ENCODE peak calls at places on chromosomes 2 and 18, in six cellular contexts. One of them, this sample, is unnamed.

GRCh38 chr2:150693556-150693955 is 206.1 kb upstream of the RND3 start:
- DNase-seq in H9: no peak
- DNase-seq in mucosa of descending colon: no peak
- DNase-seq in heart right ventricle: no peak
- DNase-seq in GM12865: no peak
- DNase-seq in uterus: no peak
- DNase-seq in this sample: no peak

GRCh38 chr18:8301427-8302172 is 307.6 kb upstream of the RAB12 start:
- DNase-seq in uterus: no peak
- DNase-seq in heart right ventricle: no peak
- DNase-seq in GM12865: no peak
- DNase-seq in mucosa of descending colon: no peak
- DNase-seq in H9: no peak
- DNase-seq in this sample: no peak

GRCh38 chr18:59878644-59879043 is 21.2 kb upstream of the PMAIP1 start:
- DNase-seq in GM12865: peak; percentile 61
- DNase-seq in heart right ventricle: no peak
- DNase-seq in H9: no peak
- DNase-seq in mucosa of descending colon: no peak
- DNase-seq in uterus: no peak
- DNase-seq in this sample: no peak

GRCh38 chr2:173215316-173215715 is 139.4 kb upstream of the CDCA7 start:
- DNase-seq in mucosa of descending colon: no peak
- DNase-seq in H9: no peak
- DNase-seq in uterus: no peak
- DNase-seq in GM12865: no peak
- DNase-seq in heart right ventricle: no peak
- DNase-seq in this sample: no peak

GRCh38 chr2:20879221-20879620 is 56.3 kb upstream of the LDAH start:
- DNase-seq in uterus: no peak
- DNase-seq in H9: no peak
- DNase-seq in GM12865: no peak
- DNase-seq in mucosa of descending colon: no peak
- DNase-seq in heart right ventricle: no peak
- DNase-seq in this sample: no peak

GRCh38 chr2:159124441-159124911 is 156.0 kb downstream of the TANC1 start:
- DNase-seq in GM12865: no peak
- DNase-seq in heart right ventricle: no peak
- DNase-seq in mucosa of descending colon: no peak
- DNase-seq in H9: no peak
- DNase-seq in uterus: peak; percentile 58
- DNase-seq in this sample: no peak

GRCh38 chr2:60882971-60883753 is 1.8 kb downstream of the REL start:
- DNase-seq in H9: no peak
- DNase-seq in GM12865: peak; percentile 78
- DNase-seq in mucosa of descending colon: peak; percentile 43
- DNase-seq in uterus: no peak
- DNase-seq in heart right ventricle: no peak
- DNase-seq in this sample: peak; percentile 23

GRCh38 chr18:37716106-37716708 is 150.6 kb upstream of the CELF4 start:
- DNase-seq in heart right ventricle: no peak
- DNase-seq in H9: no peak
- DNase-seq in GM12865: no peak
- DNase-seq in uterus: no peak
- DNase-seq in mucosa of descending colon: no peak
- DNase-seq in this sample: no peak

GRCh38 chr2:233064526-233065199 is 4.5 kb downstream of the INPP5D start:
- DNase-seq in mucosa of descending colon: no peak
- DNase-seq in heart right ventricle: no peak
- DNase-seq in H9: no peak
- DNase-seq in GM12865: no peak
- DNase-seq in uterus: no peak
- DNase-seq in this sample: no peak

GRCh38 chr2:172207916-172208315 is 105.2 kb upstream of the DLX2 start:
- DNase-seq in GM12865: no peak
- DNase-seq in mucosa of descending colon: no peak
- DNase-seq in uterus: no peak
- DNase-seq in heart right ventricle: no peak
- DNase-seq in H9: no peak
- DNase-seq in this sample: no peak

GRCh38 chr18:7567487-7568425 is 640 bp downstream of the PTPRM start:
- DNase-seq in uterus: peak; percentile 43
- DNase-seq in H9: peak; percentile 51
- DNase-seq in GM12865: no peak
- DNase-seq in mucosa of descending colon: peak; percentile 53
- DNase-seq in heart right ventricle: peak; percentile 43
- DNase-seq in this sample: peak; percentile 30

GRCh38 chr18:52442686-52443085 is 102.7 kb downstream of the DCC start:
- DNase-seq in heart right ventricle: no peak
- DNase-seq in mucosa of descending colon: no peak
- DNase-seq in H9: no peak
- DNase-seq in uterus: no peak
- DNase-seq in GM12865: no peak
- DNase-seq in this sample: no peak

GRCh38 chr2:39730685-39731302 is 48.3 kb downstream of the THUMPD2 start:
- DNase-seq in heart right ventricle: no peak
- DNase-seq in mucosa of descending colon: no peak
- DNase-seq in H9: no peak
- DNase-seq in GM12865: peak; percentile 51
- DNase-seq in uterus: no peak
- DNase-seq in this sample: peak; percentile 42

GRCh38 chr18:23377669-23378469 is 75.2 kb upstream of the RIOK3 start:
- DNase-seq in uterus: peak; percentile 51
- DNase-seq in GM12865: peak; percentile 60
- DNase-seq in heart right ventricle: no peak
- DNase-seq in mucosa of descending colon: no peak
- DNase-seq in H9: no peak
- DNase-seq in this sample: peak; percentile 68

GRCh38 chr18:79800353-79801180 is 2.8 kb downstream of the KCNG2 start:
- DNase-seq in heart right ventricle: no peak
- DNase-seq in GM12865: no peak
- DNase-seq in uterus: no peak
- DNase-seq in H9: no peak
- DNase-seq in mucosa of descending colon: no peak
- DNase-seq in this sample: no peak

GRCh38 chr2:168758970-168759820 is 43.2 kb upstream of the NOSTRIN start:
- DNase-seq in uterus: peak; percentile 31
- DNase-seq in GM12865: peak; percentile 58
- DNase-seq in heart right ventricle: peak; percentile 25
- DNase-seq in H9: no peak
- DNase-seq in mucosa of descending colon: no peak
- DNase-seq in this sample: peak; percentile 51

GRCh38 chr2:104504331-104505073 is 349.4 kb upstream of the POU3F3 start:
- DNase-seq in heart right ventricle: no peak
- DNase-seq in GM12865: no peak
- DNase-seq in H9: no peak
- DNase-seq in mucosa of descending colon: no peak
- DNase-seq in uterus: no peak
- DNase-seq in this sample: no peak

GRCh38 chr2:238240761-238241711 is 1.2 kb upstream of the HES6 start:
- DNase-seq in heart right ventricle: peak; percentile 36
- DNase-seq in H9: peak; percentile 91
- DNase-seq in GM12865: peak; percentile 67
- DNase-seq in mucosa of descending colon: peak; percentile 82
- DNase-seq in uterus: no peak
- DNase-seq in this sample: no peak

GRCh38 chr18:35695803-35696202 is 114.3 kb downstream of the GALNT1 start:
- DNase-seq in GM12865: no peak
- DNase-seq in uterus: no peak
- DNase-seq in heart right ventricle: peak; percentile 69
- DNase-seq in mucosa of descending colon: no peak
- DNase-seq in H9: no peak
- DNase-seq in this sample: no peak

GRCh38 chr2:59032469-59032868 is 791.3 kb upstream of the FANCL start:
- DNase-seq in heart right ventricle: no peak
- DNase-seq in H9: no peak
- DNase-seq in mucosa of descending colon: no peak
- DNase-seq in uterus: no peak
- DNase-seq in GM12865: no peak
- DNase-seq in this sample: no peak

GRCh38 chr18:32469190-32469611 is 1.5 kb downstream of the GAREM1 start:
- DNase-seq in uterus: peak; percentile 17
- DNase-seq in heart right ventricle: peak; percentile 30
- DNase-seq in mucosa of descending colon: peak; percentile 57
- DNase-seq in GM12865: no peak
- DNase-seq in H9: no peak
- DNase-seq in this sample: peak; percentile 13

GRCh38 chr2:168174761-168175160 is 72.6 kb downstream of the STK39 start:
- DNase-seq in H9: no peak
- DNase-seq in mucosa of descending colon: no peak
- DNase-seq in GM12865: no peak
- DNase-seq in uterus: no peak
- DNase-seq in heart right ventricle: no peak
- DNase-seq in this sample: no peak

GRCh38 chr18:63180333-63180732 is 139.2 kb downstream of the BCL2 start:
- DNase-seq in GM12865: no peak
- DNase-seq in heart right ventricle: no peak
- DNase-seq in H9: no peak
- DNase-seq in uterus: no peak
- DNase-seq in mucosa of descending colon: no peak
- DNase-seq in this sample: no peak

GRCh38 chr2:132651115-132652099 is 18.6 kb downstream of the LYPD1 start:
- DNase-seq in heart right ventricle: no peak
- DNase-seq in H9: peak; percentile 59
- DNase-seq in uterus: no peak
- DNase-seq in mucosa of descending colon: no peak
- DNase-seq in GM12865: peak; percentile 11
- DNase-seq in this sample: no peak

GRCh38 chr2:235594041-235594440 is 100.2 kb downstream of the AGAP1 start:
- DNase-seq in heart right ventricle: no peak
- DNase-seq in GM12865: peak; percentile 38
- DNase-seq in uterus: no peak
- DNase-seq in mucosa of descending colon: no peak
- DNase-seq in H9: no peak
- DNase-seq in this sample: peak; percentile 69

GRCh38 chr18:46668694-46669093 is 11.7 kb upstream of the LOXHD1 start:
- DNase-seq in H9: no peak
- DNase-seq in heart right ventricle: no peak
- DNase-seq in uterus: no peak
- DNase-seq in mucosa of descending colon: no peak
- DNase-seq in GM12865: no peak
- DNase-seq in this sample: no peak

GRCh38 chr2:10303174-10303633 is 500 bp downstream of the HPCAL1 start:
- DNase-seq in uterus: peak; percentile 32
- DNase-seq in heart right ventricle: no peak
- DNase-seq in H9: no peak
- DNase-seq in GM12865: no peak
- DNase-seq in mucosa of descending colon: no peak
- DNase-seq in this sample: no peak

GRCh38 chr2:185279999-185280398 is 458.6 kb upstream of the FSIP2 start:
- DNase-seq in mucosa of descending colon: no peak
- DNase-seq in GM12865: peak; percentile 7
- DNase-seq in uterus: no peak
- DNase-seq in H9: no peak
- DNase-seq in heart right ventricle: no peak
- DNase-seq in this sample: no peak
- TF ChIP-seq CTCF in mucosa of descending colon: no peak
- TF ChIP-seq CTCF in GM12865: peak; percentile 33
- TF ChIP-seq CTCF in uterus: no peak
- TF ChIP-seq CTCF in H9: peak; percentile 72
- TF ChIP-seq CTCF in heart right ventricle: peak; percentile 9
- TF ChIP-seq CTCF in this sample: no peak

DNA sequence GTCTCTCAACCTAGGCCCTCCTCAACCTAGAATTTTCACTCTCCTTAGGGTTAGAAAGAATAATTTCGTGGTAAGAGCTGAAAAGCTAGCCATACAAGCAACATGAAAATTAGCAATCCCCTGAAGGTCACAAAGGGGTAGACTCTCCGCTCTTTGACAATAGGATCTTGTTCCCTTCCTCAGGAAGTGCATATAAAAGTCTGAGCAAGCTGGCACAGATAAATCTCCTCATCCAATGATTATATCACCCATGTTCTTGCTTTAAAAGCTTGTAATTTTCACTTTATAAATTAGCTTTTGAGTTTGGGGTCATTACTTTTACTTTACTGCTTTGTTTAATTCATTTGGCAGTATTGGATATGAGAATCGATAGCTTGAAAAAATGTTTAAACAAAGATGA is 852.3 kb upstream of the CRIM1 start:
- DNase-seq in uterus: no peak
- DNase-seq in heart right ventricle: no peak
- DNase-seq in GM12865: no peak
- DNase-seq in H9: no peak
- DNase-seq in mucosa of descending colon: no peak
- DNase-seq in this sample: no peak
- TF ChIP-seq CTCF in uterus: no peak
- TF ChIP-seq CTCF in heart right ventricle: no peak
- TF ChIP-seq CTCF in GM12865: no peak
- TF ChIP-seq CTCF in H9: no peak
- TF ChIP-seq CTCF in mucosa of descending colon: no peak
- TF ChIP-seq CTCF in this sample: no peak

GRCh38 chr2:17878222-17879136 is at the start of gene KCNS3:
- DNase-seq in mucosa of descending colon: peak; percentile 74
- DNase-seq in H9: peak; percentile 58
- DNase-seq in GM12865: peak; percentile 11
- DNase-seq in heart right ventricle: peak; percentile 18
- DNase-seq in uterus: no peak
- DNase-seq in this sample: peak; percentile 77

GRCh38 chr2:17877811-17878221 is 651 bp upstream of the KCNS3 start:
- DNase-seq in mucosa of descending colon: peak; percentile 34
- DNase-seq in H9: peak; percentile 44
- DNase-seq in uterus: no peak
- DNase-seq in GM12865: peak; percentile 17
- DNase-seq in heart right ventricle: peak; percentile 5
- DNase-seq in this sample: peak; percentile 44

GRCh38 chr2:17876590-17876989 is 1.9 kb upstream of the KCNS3 start:
- DNase-seq in H9: no peak
- DNase-seq in mucosa of descending colon: no peak
- DNase-seq in heart right ventricle: no peak
- DNase-seq in GM12865: no peak
- DNase-seq in uterus: no peak
- DNase-seq in this sample: no peak

GRCh38 chr2:17879913-17880274 is 1.4 kb downstream of the KCNS3 start:
- DNase-seq in GM12865: no peak
- DNase-seq in uterus: no peak
- DNase-seq in heart right ventricle: no peak
- DNase-seq in mucosa of descending colon: no peak
- DNase-seq in H9: no peak
- DNase-seq in this sample: no peak

GRCh38 chr2:17879137-17879912 is 858 bp downstream of the KCNS3 start:
- DNase-seq in heart right ventricle: peak; percentile 65
- DNase-seq in H9: peak; percentile 92
- DNase-seq in mucosa of descending colon: peak; percentile 89
- DNase-seq in GM12865: no peak
- DNase-seq in uterus: peak; percentile 36
- DNase-seq in this sample: peak; percentile 50
- TF ChIP-seq CTCF in heart right ventricle: peak; percentile 14
- TF ChIP-seq CTCF in H9: peak; percentile 45
- TF ChIP-seq CTCF in mucosa of descending colon: no peak
- TF ChIP-seq CTCF in GM12865: no peak
- TF ChIP-seq CTCF in uterus: no peak
- TF ChIP-seq CTCF in this sample: no peak

DNA sequence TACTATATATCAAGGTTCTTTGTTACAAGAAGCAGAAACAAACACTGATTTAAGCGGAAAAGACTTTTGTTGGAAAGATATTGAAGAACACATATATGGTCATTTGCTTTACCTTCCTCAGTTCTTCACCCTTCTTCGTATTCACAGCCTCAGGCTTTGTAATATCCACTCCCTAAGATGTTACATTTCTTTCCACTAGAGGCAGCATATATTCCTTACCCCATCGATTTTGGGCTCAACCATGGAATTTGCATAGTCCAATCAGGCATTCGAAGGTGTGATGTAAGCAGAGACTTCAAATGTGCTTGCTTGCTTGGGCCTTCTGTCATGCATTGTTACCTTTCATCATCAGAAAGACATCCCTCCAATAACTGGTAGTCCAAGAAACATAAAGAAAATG is 287.4 kb downstream of the PID1 start:
- DNase-seq in GM12865: no peak
- DNase-seq in heart right ventricle: no peak
- DNase-seq in uterus: no peak
- DNase-seq in H9: no peak
- DNase-seq in mucosa of descending colon: no peak
- DNase-seq in this sample: no peak
- TF ChIP-seq CTCF in GM12865: no peak
- TF ChIP-seq CTCF in heart right ventricle: no peak
- TF ChIP-seq CTCF in uterus: no peak
- TF ChIP-seq CTCF in H9: peak; percentile 33
- TF ChIP-seq CTCF in mucosa of descending colon: no peak
- TF ChIP-seq CTCF in this sample: no peak

This sample was measured in GM13976.